ENCODE peak calls at places on chromosomes 4 and X, in seven cellular contexts. I, L, Z, D, Y, G and Q are unnamed samples.

GRCh38 chr4:89509708-89510269 is 202.2 kb upstream of the GPRIN3 start:
- DNase-seq in I (peak), L (peak), Z (peak), D (no peak), Y (peak), G (no peak), Q (peak)

GRCh38 chrX:136168929-136169735 is 21.8 kb downstream of the FHL1 start:
- DNase-seq in I (peak), L (peak), Z (peak), D (peak), Y (peak), G (peak), Q (peak)

GRCh38 chrX:130878350-130879341 is 24.4 kb downstream of the ENOX2 start:
- DNase-seq in I (peak), L (peak), Z (peak), D (no peak), Y (peak), G (peak), Q (peak)

GRCh38 chrX:43552166-43552565 is 103.9 kb upstream of the MAOA start:
- DNase-seq in I (no peak), L (no peak), Z (no peak), D (no peak), Y (no peak), G (no peak), Q (no peak)

GRCh38 chrX:41273638-41274037 is 60.3 kb upstream of the DDX3X start:
- DNase-seq in I (no peak), L (no peak), Z (peak), D (no peak), Y (peak), G (no peak), Q (no peak)

GRCh38 chr4:150149381-150149780 is 71.1 kb downstream of the DCLK2 start:
- DNase-seq in I (peak), L (peak), Z (peak), D (no peak), Y (peak), G (no peak), Q (no peak)

GRCh38 chrX:136779346-136779781 is 1.4 kb downstream of the ARHGEF6 start:
- DNase-seq in I (no peak), L (peak), Z (no peak), D (no peak), Y (no peak), G (no peak), Q (no peak)

GRCh38 chrX:139930923-139931645 is 1.8 kb downstream of the ATP11C start:
- DNase-seq in I (peak), L (peak), Z (peak), D (peak), Y (no peak), G (no peak), Q (no peak)

GRCh38 chr4:75995727-75996126 is 5.0 kb upstream of the SDAD1 start:
- DNase-seq in I (peak), L (peak), Z (peak), D (no peak), Y (peak), G (peak), Q (no peak)

GRCh38 chr4:102223461-102223860 is 121.8 kb downstream of the SLC39A8 start:
- DNase-seq in I (no peak), L (no peak), Z (no peak), D (no peak), Y (no peak), G (no peak), Q (no peak)

GRCh38 chrX:111254896-111255693 is 15.2 kb downstream of the CAPN6 start:
- DNase-seq in I (no peak), L (no peak), Z (peak), D (no peak), Y (no peak), G (no peak), Q (no peak)

GRCh38 chr4:40788338-40788737 is 38.6 kb downstream of the NSUN7 start:
- DNase-seq in I (no peak), L (no peak), Z (no peak), D (no peak), Y (no peak), G (no peak), Q (no peak)

GRCh38 chr4:5808081-5808741 is 84.7 kb downstream of the CRMP1 start:
- DNase-seq in I (peak), L (peak), Z (peak), D (no peak), Y (peak), G (no peak), Q (no peak)

GRCh38 chr4:35163189-35163588 is 1081.1 kb downstream of the ARAP2 start:
- DNase-seq in I (no peak), L (no peak), Z (no peak), D (no peak), Y (no peak), G (no peak), Q (no peak)

GRCh38 chrX:127649011-127649410 is 403.2 kb downstream of the ACTRT1 start:
- DNase-seq in I (no peak), L (no peak), Z (no peak), D (no peak), Y (no peak), G (no peak), Q (no peak)

GRCh38 chr4:182139481-182139880 is 103.7 kb upstream of the TENM3 start:
- DNase-seq in I (no peak), L (no peak), Z (no peak), D (no peak), Y (no peak), G (no peak), Q (no peak)
- H3K4me3 ChIP-seq in I (peak), L (peak), Z (peak), D (no peak), Y (no peak), G (no peak), Q (peak)

GRCh38 chrX:114166601-114167000 is 417.3 kb upstream of the HTR2C start:
- DNase-seq in I (no peak), L (no peak), Z (no peak), D (no peak), Y (no peak), G (no peak), Q (no peak)

GRCh38 chrX:114165537-114165936 is 418.3 kb upstream of the HTR2C start:
- DNase-seq in I (no peak), L (no peak), Z (no peak), D (no peak), Y (no peak), G (no peak), Q (no peak)

DNA sequence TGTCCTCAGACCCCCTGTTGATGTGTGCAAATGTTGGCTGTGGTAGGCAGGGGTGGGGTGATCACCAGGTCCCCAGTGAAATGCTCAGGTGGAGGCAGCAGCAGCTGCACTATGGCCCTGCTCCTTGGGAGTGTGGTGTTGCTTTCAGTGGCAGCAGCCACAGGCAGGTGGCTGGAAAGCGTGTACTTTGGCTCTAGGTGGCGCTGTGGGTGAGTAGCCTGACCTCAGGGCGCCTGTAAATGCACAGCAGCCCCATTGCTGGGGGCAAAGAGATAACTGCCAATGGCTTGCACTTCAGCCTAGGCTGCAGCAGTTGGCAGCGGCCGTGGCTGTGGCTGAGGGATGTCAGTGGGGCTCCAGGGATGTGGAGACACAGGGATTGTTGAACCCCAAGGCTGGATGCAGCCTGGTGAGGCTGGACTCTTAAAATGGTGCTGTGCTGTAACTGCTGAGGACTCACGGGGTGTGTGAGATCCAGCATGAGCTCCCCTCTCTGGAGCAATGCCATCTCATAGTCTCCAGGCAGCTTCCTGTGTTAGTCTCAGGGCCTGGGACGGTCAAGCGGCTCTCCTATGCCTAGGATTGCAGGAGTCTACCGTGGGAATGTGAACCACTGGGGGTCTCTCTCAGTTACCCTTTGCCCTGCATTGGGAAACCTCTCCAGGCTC is 421.7 kb upstream of the HTR2C start:
- DNase-seq in I (no peak), L (no peak), Z (no peak), D (no peak), Y (no peak), G (no peak), Q (no peak)
- TF ChIP-seq CTCF in I (no peak), L (no peak), Z (no peak), D (no peak), Y (no peak), G (no peak), Q (no peak)

GRCh38 chr4:70671091-70671490 is 4.8 kb upstream of the JCHAIN start:
- DNase-seq in I (no peak), L (no peak), Z (no peak), D (no peak), Y (no peak), G (no peak), Q (no peak)

GRCh38 chr4:70670332-70671014 is 4.2 kb upstream of the JCHAIN start:
- DNase-seq in I (peak), L (peak), Z (peak), D (no peak), Y (peak), G (no peak), Q (no peak)

GRCh38 chr4:70667710-70668535 is 1.6 kb upstream of the JCHAIN start:
- DNase-seq in I (peak), L (no peak), Z (peak), D (no peak), Y (peak), G (no peak), Q (no peak)

DNA sequence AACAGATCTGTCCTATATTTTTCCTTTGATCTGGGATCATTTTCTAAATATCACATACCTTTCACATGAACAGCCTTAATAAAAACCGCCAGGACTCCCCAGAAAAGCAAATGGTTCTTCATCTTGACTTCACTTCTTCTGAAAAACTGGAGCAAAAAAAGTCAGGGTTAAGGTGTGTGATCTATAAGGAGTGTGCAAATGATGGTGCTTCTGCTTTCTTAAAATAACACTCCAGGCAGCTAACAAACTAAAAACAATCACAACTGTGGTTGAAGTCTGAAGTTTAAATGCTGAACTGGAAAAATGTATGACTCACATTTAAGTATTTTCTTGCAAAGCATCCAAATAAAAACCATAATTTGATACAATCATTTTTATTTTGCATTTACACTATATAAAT is at the start of gene JCHAIN:
- DNase-seq in I (peak), L (peak), Z (peak), D (no peak), Y (no peak), G (no peak), Q (no peak)
- H3K4me3 ChIP-seq in I (no peak), L (no peak), Z (peak), D (no peak), Y (no peak), G (no peak), Q (no peak)

GRCh38 chr4:130747842-130748241 is 1651.9 kb downstream of the C4orf33 start:
- DNase-seq in I (no peak), L (no peak), Z (peak), D (no peak), Y (peak), G (no peak), Q (no peak)
- TF ChIP-seq CTCF in I (no peak), L (no peak), Z (no peak), D (no peak), Y (peak), G (no peak), Q (no peak)

DNA sequence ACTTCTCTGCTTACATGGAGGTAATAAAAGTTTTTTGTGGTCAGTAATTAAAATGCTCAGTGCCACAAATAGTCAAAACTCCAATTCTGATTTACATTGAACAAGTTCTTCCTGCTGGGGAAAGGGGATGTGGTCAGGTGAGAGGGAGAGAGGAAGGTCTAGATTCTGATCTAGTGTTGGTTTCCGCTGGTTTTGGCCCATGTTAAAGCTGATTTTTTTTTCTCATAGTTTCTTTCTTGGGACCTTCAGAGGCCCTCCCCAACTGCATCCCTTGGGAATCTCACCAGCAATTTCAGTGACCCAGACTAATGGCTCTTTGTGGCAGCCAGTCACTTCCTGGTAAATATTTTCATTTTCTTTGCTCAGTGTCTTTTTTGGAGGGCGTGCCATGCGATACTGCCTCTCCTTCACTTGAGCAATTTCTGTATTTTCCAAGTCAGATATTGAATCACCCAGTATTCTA is 332.7 kb downstream of the RAPGEF2 start:
- DNase-seq in I (no peak), L (no peak), Z (no peak), D (no peak), Y (no peak), G (no peak), Q (no peak)
- H3K4me3 ChIP-seq in I (no peak), L (no peak), Z (no peak), D (no peak), Y (no peak), G (no peak), Q (no peak)

GRCh38 chrX:83416273-83416672 is 91.8 kb upstream of the POU3F4 start:
- DNase-seq in I (no peak), L (no peak), Z (no peak), D (no peak), Y (peak), G (no peak), Q (no peak)
- TF ChIP-seq CTCF in I (peak), L (no peak), Z (no peak), D (peak), Y (peak), G (no peak), Q (no peak)

GRCh38 chr4:121373841-121374240 is 7.0 kb downstream of the QRFPR start:
- DNase-seq in I (no peak), L (no peak), Z (no peak), D (no peak), Y (no peak), G (no peak), Q (no peak)
- H3K4me3 ChIP-seq in I (no peak), L (no peak), Z (no peak), D (no peak), Y (no peak), G (no peak), Q (no peak)

DNA sequence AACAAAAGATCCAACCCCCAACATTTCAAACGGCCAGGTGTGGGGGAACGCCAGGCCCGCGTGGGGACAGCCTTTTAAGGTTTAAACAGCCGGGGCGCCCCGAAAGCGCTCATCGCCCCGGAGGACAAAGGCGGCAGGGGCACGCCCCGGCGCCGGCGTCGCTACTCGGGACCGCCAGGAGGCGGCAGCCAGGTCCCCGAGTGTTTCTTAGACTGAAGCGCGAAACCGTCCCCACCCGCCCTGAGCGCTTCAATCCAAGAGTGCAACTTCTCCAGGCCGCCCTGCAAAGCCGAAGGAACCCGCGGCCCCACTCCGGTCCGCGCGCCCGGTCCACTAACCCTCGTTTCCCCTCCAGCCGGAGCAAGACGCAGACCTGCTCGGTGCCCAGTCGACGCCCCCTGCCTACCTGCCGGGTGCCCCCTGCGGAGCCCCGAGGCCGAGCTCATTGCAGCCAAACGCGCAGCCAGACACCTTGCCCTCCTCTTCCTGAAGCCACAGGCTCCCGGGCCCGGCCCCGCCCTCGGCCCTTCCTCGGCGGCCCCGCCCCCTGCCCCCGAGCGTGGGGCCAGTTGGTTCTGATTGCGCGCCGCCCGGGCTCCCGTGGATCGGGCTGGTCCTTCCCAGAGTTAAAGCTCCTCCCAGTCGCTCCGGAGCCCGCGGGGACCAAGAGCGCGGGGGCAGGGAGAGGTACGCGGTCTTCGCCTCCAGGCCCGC is at the start of gene CASP6:
- DNase-seq in I (peak), L (peak), Z (peak), D (peak), Y (peak), G (no peak), Q (no peak)
- TF ChIP-seq CTCF in I (peak), L (peak), Z (peak), D (peak), Y (peak), G (peak), Q (peak)